ENCODE peak calls at places on chromosomes 13 and 19, in five cellular contexts. V is stomach, L is A549, E is suprapubic skin, M is upper lobe of left lung. B is an unnamed sample.

GRCh38 chr19:3987619-3988371 is 2.5 kb upstream of the EEF2 start:
- DNase-seq in V (peak; percentile 93), L (peak; percentile 80), E (no peak), M (peak; percentile 93), B (peak; percentile 75)

GRCh38 chr13:39777527-39778061 is 122.1 kb downstream of the COG6 start:
- DNase-seq in V (no peak), L (peak; percentile 58), E (no peak), M (no peak), B (no peak)

GRCh38 chr13:113322043-113322461 is 25.0 kb downstream of the LAMP1 start:
- DNase-seq in V (no peak), L (no peak), E (no peak), M (no peak), B (no peak)

GRCh38 chr19:38531515-38531914 is 86.2 kb downstream of the MAP4K1 start:
- DNase-seq in V (no peak), L (no peak), E (no peak), M (no peak), B (no peak)

GRCh38 chr13:112670118-112670517 is 19.7 kb upstream of the ATP11A start:
- DNase-seq in V (peak; percentile 22), L (no peak), E (no peak), M (no peak), B (no peak)

GRCh38 chr13:77509221-77509620 is 26.3 kb upstream of the SCEL start:
- DNase-seq in V (no peak), L (no peak), E (no peak), M (no peak), B (no peak)

GRCh38 chr13:83620535-83621220 is 261.6 kb downstream of the SLITRK1 start:
- DNase-seq in V (no peak), L (no peak), E (no peak), M (no peak), B (no peak)

GRCh38 chr13:98260357-98261164 is 83.5 kb upstream of the RNF113B start:
- DNase-seq in V (no peak), L (no peak), E (no peak), M (no peak), B (no peak)

GRCh38 chr19:49011194-49011593 is 5.7 kb downstream of the LHB start:
- DNase-seq in V (no peak), L (no peak), E (no peak), M (no peak), B (no peak)

GRCh38 chr13:36950330-36950729 is 30.3 kb upstream of the SMAD9 start:
- DNase-seq in V (no peak), L (no peak), E (no peak), M (no peak), B (no peak)

GRCh38 chr13:57553932-57554331 is 77.6 kb upstream of the PCDH17 start:
- DNase-seq in V (no peak), L (no peak), E (no peak), M (no peak), B (no peak)

GRCh38 chr13:57552441-57552840 is 79.1 kb upstream of the PCDH17 start:
- DNase-seq in V (no peak), L (no peak), E (no peak), M (no peak), B (no peak)

GRCh38 chr13:57557979-57558529 is 73.5 kb upstream of the PCDH17 start:
- DNase-seq in V (no peak), L (peak; percentile 1), E (no peak), M (no peak), B (no peak)
- TF ChIP-seq CTCF in V (no peak), L (no peak), E (no peak), M (peak; percentile 16), B (no peak)

DNA sequence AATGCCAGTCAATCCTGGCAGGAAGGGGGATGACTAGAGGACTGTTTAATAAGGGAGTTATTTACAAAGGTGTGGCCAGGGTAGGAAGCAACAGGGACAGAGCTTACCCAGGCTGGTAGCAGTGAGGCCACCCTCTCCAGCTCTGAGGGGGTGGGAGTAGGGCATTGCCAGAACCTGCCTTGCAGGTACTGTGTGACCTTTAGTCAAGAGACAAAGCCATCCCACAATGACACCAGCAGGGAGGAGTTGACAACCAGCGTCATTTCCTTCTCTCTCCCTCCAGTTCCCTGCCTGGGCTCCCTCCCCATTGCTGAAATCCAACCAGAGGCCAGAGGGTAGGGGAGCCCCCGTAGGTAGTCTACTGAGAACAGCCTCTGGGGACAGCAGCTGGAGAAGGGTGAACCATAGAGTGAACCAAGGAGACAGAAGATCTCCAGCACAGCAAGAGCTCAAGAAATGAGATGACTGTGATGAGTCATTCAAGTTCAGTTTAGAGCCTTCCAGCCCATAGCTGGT is 33.3 kb upstream of the SPATA13 start:
- DNase-seq in V (peak; percentile 48), L (peak; percentile 16), E (no peak), M (no peak), B (no peak)
- TF ChIP-seq POLR2A in V (no peak), L (no peak), E (no peak), M (no peak), B (no peak)

DNA sequence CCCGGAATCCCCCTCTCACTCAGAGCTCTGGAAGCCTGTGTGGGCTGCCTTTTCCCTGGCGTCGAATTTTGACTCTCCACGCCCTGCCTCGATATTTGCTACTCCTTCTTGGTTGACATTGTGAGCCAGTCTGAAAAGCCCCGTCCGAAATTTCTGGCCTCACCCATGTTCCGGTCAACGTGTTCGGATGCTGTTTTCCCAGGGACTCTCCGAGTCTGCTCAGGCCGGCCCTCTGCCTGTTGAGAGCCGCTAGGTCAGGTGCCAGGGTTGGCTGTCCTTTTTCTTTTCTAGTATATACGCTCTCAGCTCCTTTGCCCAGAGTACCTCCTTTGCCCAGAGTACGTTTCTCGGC is 6.8 kb upstream of the DGKH start:
- DNase-seq in V (peak; percentile 50), L (peak; percentile 72), E (no peak), M (peak; percentile 73), B (peak; percentile 45)
- TF ChIP-seq CTCF in V (no peak), L (peak; percentile 14), E (no peak), M (peak; percentile 44), B (no peak)

DNA sequence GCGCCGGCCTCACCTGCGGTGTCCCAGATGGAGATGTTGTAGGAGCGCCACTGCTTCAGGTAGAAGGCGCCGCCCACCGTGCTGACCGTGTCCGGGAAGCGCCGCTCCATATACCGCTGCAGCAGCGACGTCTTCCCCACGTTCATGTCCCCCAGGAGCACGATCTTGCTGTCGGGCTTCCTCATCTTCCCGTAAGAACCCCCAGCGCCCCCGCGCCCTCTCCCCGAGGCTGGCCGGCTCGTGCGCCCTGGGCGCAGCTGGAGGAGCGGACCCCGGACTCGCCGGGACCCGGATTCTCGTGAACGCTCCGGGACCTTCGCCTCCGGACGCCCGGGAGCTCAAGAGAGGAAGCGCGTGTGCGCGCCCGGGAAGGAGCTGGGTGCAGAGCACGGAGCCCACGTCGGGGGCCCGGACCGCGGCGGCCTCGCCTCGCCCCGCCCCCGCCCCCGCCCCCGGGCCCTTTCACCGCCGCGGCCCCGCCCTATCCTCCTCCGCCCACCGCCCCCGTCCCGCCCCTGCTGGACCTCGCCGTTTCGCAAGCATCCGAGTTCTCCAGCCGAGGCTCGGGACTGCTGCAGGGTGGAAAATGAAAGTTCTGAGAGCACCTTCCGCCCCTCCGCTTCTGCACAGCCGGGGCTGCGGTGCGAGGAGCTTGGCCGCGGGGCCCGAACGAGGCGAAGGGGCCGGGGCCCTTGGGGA is at the start of gene RAB20:
- DNase-seq in V (peak; percentile 92), L (peak; percentile 50), E (peak; percentile 94), M (peak; percentile 93), B (peak; percentile 81)
- TF ChIP-seq POLR2A in V (no peak), L (no peak), E (no peak), M (no peak), B (no peak)

DNA sequence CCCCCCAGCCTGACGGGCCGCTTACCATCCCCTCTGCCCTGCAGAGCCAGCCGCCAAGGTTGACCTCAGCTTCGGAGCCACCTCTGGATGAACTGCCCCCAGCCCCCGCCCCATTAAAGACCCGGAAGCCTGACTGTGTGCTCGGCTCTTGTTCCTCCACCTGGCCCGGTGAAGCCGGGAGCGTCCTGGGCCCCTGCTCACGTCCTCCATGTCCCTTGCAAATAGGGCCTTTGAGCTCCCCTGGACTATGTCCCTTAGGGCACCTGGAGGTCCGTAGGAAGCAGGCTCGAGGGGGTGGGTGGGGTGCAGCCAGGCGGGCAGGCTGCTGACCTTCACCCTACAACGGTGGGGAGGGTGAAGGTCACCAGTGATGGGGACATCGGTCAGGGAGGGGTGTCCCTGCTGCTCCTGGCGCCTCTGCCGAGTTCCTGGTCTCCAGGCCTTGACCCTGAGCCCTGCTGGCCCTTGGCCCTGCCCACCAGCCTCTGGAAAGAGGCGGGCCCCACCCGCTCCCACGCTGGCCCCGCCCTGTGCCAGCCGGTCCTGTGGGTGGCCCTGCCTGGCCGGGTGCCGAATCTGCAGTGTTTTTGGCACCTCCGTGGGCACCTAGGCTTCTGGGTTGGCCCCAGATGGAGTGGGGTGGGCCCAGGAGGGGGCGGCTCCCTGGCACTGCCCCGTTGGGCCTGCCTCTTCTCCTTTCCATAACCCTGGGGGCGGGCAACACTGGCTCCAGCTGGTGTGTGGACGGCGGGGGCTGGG is 3.3 kb downstream of the ATP5F1D start:
- DNase-seq in V (peak; percentile 88), L (no peak), E (no peak), M (peak; percentile 86), B (peak; percentile 94)
- TF ChIP-seq CTCF in V (no peak), L (no peak), E (no peak), M (no peak), B (no peak)

DNA sequence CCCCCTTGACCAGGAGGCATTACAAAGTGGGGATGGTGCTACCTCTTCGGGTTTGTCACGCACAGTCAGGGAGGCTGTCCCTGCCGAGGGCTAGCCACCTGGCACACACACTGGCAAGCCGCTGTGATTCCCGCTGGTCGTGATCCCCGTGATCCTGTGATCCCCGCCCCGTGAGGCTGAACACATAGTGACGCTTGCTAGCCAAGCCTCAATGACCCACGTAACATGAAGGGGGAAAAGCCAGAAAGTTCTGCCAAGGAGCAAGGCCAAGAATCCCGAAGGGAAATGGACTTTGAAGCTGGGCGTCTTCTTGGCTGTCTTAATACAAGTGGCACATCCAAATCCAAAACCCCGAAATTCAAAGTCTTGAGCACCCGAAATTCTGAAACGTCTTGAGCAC is 13.7 kb downstream of the LDLR start:
- DNase-seq in V (peak; percentile 49), L (no peak), E (no peak), M (no peak), B (no peak)
- TF ChIP-seq POLR2A in V (no peak), L (no peak), E (no peak), M (no peak), B (no peak)